ENCODE peak calls at places on chromosomes 1 and 21, in eight cellular contexts. J is upper lobe of right lung, V is suprapubic skin, B is endodermal cell, U is iPS DF 6.9, A is H1, D is thoracic aorta, R is neuronal stem cell. G is an unnamed sample.
A peak's percentile ranks its signal among the peaks of the same experiment; 100 is the strongest.

GRCh38 chr1:232084584-232085223 is 458.1 kb downstream of the DISC1 start:
- DNase-seq in V (no peak), A (peak; percentile 72), R (peak; percentile 17), U (peak; percentile 68), B (peak; percentile 92), J (no peak), D (no peak), G (no peak)

GRCh38 chr1:34749983-34750382 is 4.9 kb upstream of the GJB5 start:
- DNase-seq in J (no peak), B (peak; percentile 82), U (no peak), R (no peak), V (no peak), A (no peak), D (no peak), G (no peak)

GRCh38 chr1:96698332-96698983 is 23.1 kb upstream of the PTBP2 start:
- DNase-seq in U (no peak), B (no peak), R (no peak), V (no peak), D (no peak), J (no peak), A (no peak), G (no peak)

GRCh38 chr1:243364866-243365265 is 109.0 kb downstream of the SDCCAG8 start:
- DNase-seq in D (no peak), B (no peak), A (no peak), J (no peak), R (no peak), U (no peak), V (no peak), G (no peak)

GRCh38 chr1:10890391-10891073 is 94.1 kb upstream of the CASZ1 start:
- DNase-seq in A (no peak), D (no peak), U (no peak), J (no peak), R (no peak), B (no peak), V (no peak), G (no peak)

GRCh38 chr1:226584164-226584563 is 35.6 kb downstream of the STUM start:
- DNase-seq in J (no peak), D (no peak), A (no peak), U (no peak), V (no peak), R (no peak), B (no peak), G (no peak)

GRCh38 chr1:222711319-222712252 is 705 bp downstream of the AIDA start:
- DNase-seq in R (peak; percentile 30), J (peak; percentile 74), U (no peak), V (peak; percentile 85), D (peak; percentile 24), B (peak; percentile 83), A (peak; percentile 66), G (peak; percentile 83)

GRCh38 chr1:64895500-64895899 is 70.8 kb downstream of the JAK1 start:
- DNase-seq in R (no peak), U (no peak), D (no peak), V (no peak), J (no peak), A (no peak), B (no peak), G (no peak)

GRCh38 chr21:45809421-45809820 is 165.9 kb downstream of the PCBP3 start:
- DNase-seq in B (peak; percentile 28), V (no peak), U (no peak), D (no peak), J (no peak), R (no peak), A (no peak), G (no peak)

GRCh38 chr1:19648689-19649088 is 4.6 kb downstream of the NBL1 start:
- DNase-seq in U (peak; percentile 78), V (no peak), J (no peak), D (no peak), B (peak; percentile 93), R (no peak), A (peak; percentile 90), G (no peak)

GRCh38 chr21:28871388-28872015 is 121.2 kb downstream of the LTN1 start:
- DNase-seq in J (no peak), A (no peak), V (no peak), B (no peak), U (no peak), R (no peak), D (no peak), G (no peak)

GRCh38 chr1:119713039-119713537 is 1.4 kb downstream of the PHGDH start:
- DNase-seq in B (peak; percentile 70), A (peak; percentile 54), J (no peak), D (no peak), V (no peak), R (peak; percentile 20), U (no peak), G (peak; percentile 56)

GRCh38 chr21:44517175-44517899 is 22.7 kb downstream of the KRTAP10-1 start:
- DNase-seq in U (no peak), A (no peak), V (no peak), R (no peak), D (no peak), B (peak; percentile 74), J (peak; percentile 60), G (peak; percentile 48)

GRCh38 chr21:35843911-35844667 is 216.2 kb downstream of the SETD4 start:
- DNase-seq in J (no peak), U (no peak), B (peak; percentile 4), D (no peak), R (no peak), V (peak; percentile 55), A (no peak), G (no peak)

GRCh38 chr21:38729745-38730401 is 75.9 kb upstream of the ETS2 start:
- DNase-seq in J (no peak), B (no peak), A (no peak), V (no peak), D (no peak), U (no peak), R (no peak), G (no peak)

GRCh38 chr1:107142370-107142668 is 1.5 kb downstream of the NTNG1 start:
- DNase-seq in A (no peak), U (no peak), D (no peak), B (no peak), R (no peak), V (no peak), J (no peak), G (no peak)

DNA sequence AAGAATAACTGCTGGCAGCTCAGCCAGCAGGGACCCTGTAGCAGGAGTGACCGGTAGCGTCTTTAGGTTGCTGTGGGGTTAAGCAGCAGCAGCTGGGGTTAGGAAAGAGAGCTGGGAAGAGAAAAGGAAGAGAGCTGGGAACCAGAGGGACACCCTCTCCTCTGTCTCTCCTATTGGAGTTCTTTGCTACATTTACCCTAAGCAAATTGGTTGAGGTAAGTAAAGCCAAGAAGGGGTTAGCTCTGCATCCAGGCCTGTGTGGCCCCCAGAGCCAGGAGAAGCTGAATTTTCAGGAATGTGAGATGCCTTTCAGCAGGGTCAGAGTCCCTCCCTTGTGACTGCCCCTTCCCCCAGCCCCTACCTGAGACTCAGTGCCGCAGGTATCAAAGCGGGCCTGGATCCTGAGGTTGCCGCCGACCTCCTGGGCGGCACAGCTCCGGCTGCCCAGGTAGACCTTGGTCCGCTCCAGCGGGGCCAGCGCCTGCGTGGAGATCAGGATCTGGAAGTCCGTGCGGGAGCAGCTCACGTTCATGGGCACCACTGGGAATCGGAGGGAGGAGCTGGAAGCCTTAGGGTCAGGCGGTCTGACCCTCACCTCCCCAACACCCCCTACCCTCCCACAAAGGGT is 16.4 kb downstream of the CDCP2 start:
- DNase-seq in D (no peak), J (no peak), V (no peak), R (no peak), U (no peak), A (no peak), B (peak; percentile 67), G (no peak)
- H3K27ac ChIP-seq in D (no peak overlapping the region), J (no peak overlapping the region), V (no peak overlapping the region), R (peak overlapping the region; percentile 77), U (no peak overlapping the region), A (no peak overlapping the region), B (peak overlapping the region; percentile 97), G (no peak overlapping the region)

GRCh38 chr1:205631010-205631726 is 643 bp downstream of the ELK4 start:
- DNase-seq in B (peak; percentile 87), J (peak; percentile 86), V (peak; percentile 80), A (peak; percentile 79), U (no peak), D (no peak), R (peak; percentile 87), G (peak; percentile 75)

GRCh38 chr1:205632374-205633169 is 761 bp upstream of the ELK4 start:
- DNase-seq in R (no peak), J (no peak), A (no peak), U (no peak), D (no peak), V (no peak), B (no peak), G (no peak)

GRCh38 chr1:205630651-205631009 is 1.2 kb downstream of the ELK4 start:
- DNase-seq in B (no peak), R (no peak), V (no peak), D (no peak), J (no peak), A (no peak), U (no peak), G (no peak)

GRCh38 chr1:205631727-205632373 is at the start of gene ELK4:
- DNase-seq in B (peak; percentile 99), R (peak; percentile 98), A (peak; percentile 99), J (peak; percentile 99), U (peak; percentile 91), D (peak; percentile 96), V (peak; percentile 99), G (peak; percentile 99)

DNA sequence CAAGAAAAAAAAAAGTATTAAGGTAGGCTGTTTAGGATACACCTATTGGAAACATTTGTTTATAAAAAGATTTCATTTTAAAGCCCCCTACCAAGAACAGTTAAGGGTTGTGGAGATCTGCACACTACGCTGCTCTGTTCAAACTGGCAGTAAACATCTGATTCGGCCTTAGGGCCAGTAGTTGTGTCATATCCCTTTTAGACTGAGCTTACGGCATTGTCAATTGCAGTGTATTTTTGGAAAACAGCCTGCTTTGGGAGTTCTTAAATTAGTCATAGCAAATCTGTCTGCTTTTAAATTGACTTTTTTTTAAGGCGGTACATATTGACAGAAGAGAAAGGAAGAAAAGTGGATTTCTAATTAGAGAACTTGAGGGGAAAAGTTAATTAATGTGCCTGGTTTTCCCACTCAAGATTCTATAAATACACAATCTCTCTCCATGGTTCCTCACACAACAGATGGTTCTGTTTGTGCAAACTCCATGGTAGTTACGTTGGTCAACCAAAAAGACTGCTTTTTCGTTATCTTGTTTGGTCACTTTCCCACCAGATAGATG is 1.7 kb upstream of the ELK4 start:
- DNase-seq in V (no peak), R (no peak), D (no peak), A (no peak), B (no peak), U (no peak), J (no peak), G (no peak)
- H3K4me1 ChIP-seq in V (peaks cover 66% of the 10 kb centered on the region), R (peaks cover 4% of the 10 kb centered on the region), D (peaks cover 26% of the 10 kb centered on the region), A (no peaks in the 10 kb centered on the region), B (no peaks in the 10 kb centered on the region), U (no peaks in the 10 kb centered on the region), J (peaks cover 26% of the 10 kb centered on the region), G (peaks cover 7% of the 10 kb centered on the region)

DNA sequence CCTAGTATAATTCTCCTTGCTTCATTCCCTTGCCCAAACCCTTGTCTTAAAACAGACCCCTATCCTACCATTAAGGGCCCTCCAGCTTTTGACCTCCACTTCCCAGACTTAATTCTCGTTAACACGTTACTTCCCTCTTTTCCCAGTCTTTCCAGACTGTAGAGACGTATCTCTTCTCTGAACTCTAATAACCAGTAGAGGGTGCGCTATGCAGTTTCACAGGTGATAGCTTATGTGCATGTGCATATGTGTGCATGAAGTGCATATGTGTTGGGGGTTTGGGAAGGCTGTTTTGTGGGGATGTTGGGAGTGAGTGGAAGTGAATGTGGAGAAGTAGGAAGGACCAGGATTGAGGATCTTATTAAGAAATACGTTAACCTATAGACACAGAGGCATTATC is 78.1 kb upstream of the CCDC190 start:
- DNase-seq in D (no peak), B (no peak), U (no peak), R (no peak), A (no peak), J (no peak), V (no peak), G (no peak)
- H3K4me3 ChIP-seq in D (no peak overlapping the region), B (no peak overlapping the region), U (no peak overlapping the region), R (no peak overlapping the region), A (no peak overlapping the region), J (no peak overlapping the region), V (no peak overlapping the region), G (no peak overlapping the region)

GRCh38 chr1:3367376-3367775 is 87.1 kb upstream of the ARHGEF16 start:
- DNase-seq in A (no peak), D (no peak), V (no peak), B (no peak), U (no peak), R (no peak), J (no peak), G (no peak)
- H3K27ac ChIP-seq in A (no peak overlapping the region), D (peak overlapping the region; percentile 95), V (no peak overlapping the region), B (no peak overlapping the region), U (no peak overlapping the region), R (no peak overlapping the region), J (no peak overlapping the region), G (no peak overlapping the region)

G was measured in A673.